ENCODE peak calls at places on chromosome 18, in five cellular contexts. Z is brain microvascular endothelial cell, Q is GM23248, L is stomach, Y is kidney. N is an unnamed sample.

GRCh38 chr18:11830585-11830984 is 20.6 kb upstream of the CHMP1B start:
- DNase-seq in Z (no peak), Q (no peak), L (no peak), Y (no peak), N (no peak)

GRCh38 chr18:23563377-23564043 is 22.8 kb downstream of the NPC1 start:
- DNase-seq in Z (peak), Q (peak), L (no peak), Y (no peak), N (no peak)

GRCh38 chr18:80033181-80034067 is 810 bp upstream of the RBFA start:
- DNase-seq in Z (peak), Q (peak), L (no peak), Y (no peak), N (no peak)

GRCh38 chr18:69580107-69580506 is 179.4 kb downstream of the DOK6 start:
- DNase-seq in Z (no peak), Q (peak), L (no peak), Y (no peak), N (no peak)

GRCh38 chr18:46333371-46334199 is 229.4 kb downstream of the HAUS1 start:
- DNase-seq in Z (no peak), Q (peak), L (no peak), Y (no peak), N (no peak)

GRCh38 chr18:36392163-36392887 is 94.8 kb downstream of the FHOD3 start:
- DNase-seq in Z (peak), Q (peak), L (no peak), Y (no peak), N (no peak)

GRCh38 chr18:23433360-23433759 is 19.7 kb upstream of the RIOK3 start:
- DNase-seq in Z (no peak), Q (peak), L (peak), Y (no peak), N (no peak)

GRCh38 chr18:59848002-59848401 is 51.8 kb upstream of the PMAIP1 start:
- DNase-seq in Z (no peak), Q (no peak), L (no peak), Y (no peak), N (no peak)

GRCh38 chr18:62324917-62325805 is at the start of gene TNFRSF11A:
- DNase-seq in Z (no peak), Q (peak), L (peak), Y (peak), N (peak)

GRCh38 chr18:13217466-13217961 is 1.0 kb upstream of the LDLRAD4 start:
- DNase-seq in Z (no peak), Q (peak), L (peak), Y (peak), N (peak)

GRCh38 chr18:12819330-12819729 is 64.7 kb downstream of the PTPN2 start:
- DNase-seq in Z (no peak), Q (no peak), L (no peak), Y (no peak), N (no peak)

GRCh38 chr18:22813648-22814328 is 119.3 kb upstream of the RBBP8 start:
- DNase-seq in Z (peak), Q (peak), L (no peak), Y (no peak), N (no peak)

GRCh38 chr18:77140439-77141109 is 8.0 kb upstream of the MBP start:
- DNase-seq in Z (no peak), Q (no peak), L (no peak), Y (no peak), N (peak)

GRCh38 chr18:11570770-11571169 is 38.6 kb upstream of the SLC35G4 start:
- DNase-seq in Z (peak), Q (peak), L (no peak), Y (no peak), N (no peak)

GRCh38 chr18:73270919-73271318 is 403.1 kb upstream of the NETO1 start:
- DNase-seq in Z (no peak), Q (no peak), L (no peak), Y (no peak), N (no peak)

GRCh38 chr18:13501896-13502295 is 224.5 kb downstream of the FAM210A start:
- DNase-seq in Z (no peak), Q (no peak), L (no peak), Y (no peak), N (no peak)

GRCh38 chr18:46283895-46284295 is 179.7 kb downstream of the HAUS1 start:
- DNase-seq in Z (no peak), Q (no peak), L (no peak), Y (no peak), N (no peak)

GRCh38 chr18:31500161-31500688 is 2.2 kb downstream of the DSG2 start:
- DNase-seq in Z (no peak), Q (no peak), L (no peak), Y (no peak), N (no peak)

GRCh38 chr18:31498450-31499156 is 626 bp downstream of the DSG2 start:
- DNase-seq in Z (no peak), Q (no peak), L (no peak), Y (no peak), N (no peak)

GRCh38 chr18:31497404-31497710 is 620 bp upstream of the DSG2 start:
- DNase-seq in Z (no peak), Q (no peak), L (no peak), Y (no peak), N (no peak)

GRCh38 chr18:31499157-31499524 is 1.2 kb downstream of the DSG2 start:
- DNase-seq in Z (no peak), Q (no peak), L (no peak), Y (no peak), N (no peak)

GRCh38 chr18:31497711-31498449 is at the start of gene DSG2:
- DNase-seq in Z (no peak), Q (peak), L (peak), Y (peak), N (peak)
- H3K4me3 ChIP-seq in Z (peak), Q (peak), L (peak), Y (peak), N (peak)

GRCh38 chr18:21672868-21673267 is 31.7 kb downstream of the ABHD3 start:
- DNase-seq in Z (peak), Q (peak), L (peak), Y (no peak), N (no peak)
- H3K27ac ChIP-seq in Z (no peak), Q (no peak), L (peak), Y (no peak), N (no peak)

GRCh38 chr18:65403534-65403933 is 347.3 kb upstream of the CDH7 start:
- DNase-seq in Z (no peak), Q (no peak), L (no peak), Y (no peak), N (no peak)

GRCh38 chr18:65398347-65398746 is 352.5 kb upstream of the CDH7 start:
- DNase-seq in Z (no peak), Q (no peak), L (no peak), Y (no peak), N (no peak)
- H3K4me3 ChIP-seq in Z (no peak), Q (no peak), L (no peak), Y (no peak), N (no peak)

GRCh38 chr18:44683566-44683965 is 2.9 kb downstream of the SETBP1 start:
- DNase-seq in Z (no peak), Q (peak), L (no peak), Y (no peak), N (no peak)

GRCh38 chr18:44682181-44682870 is 1.6 kb downstream of the SETBP1 start:
- DNase-seq in Z (no peak), Q (no peak), L (no peak), Y (peak), N (no peak)

GRCh38 chr18:44681039-44681595 is 429 bp downstream of the SETBP1 start:
- DNase-seq in Z (no peak), Q (peak), L (no peak), Y (no peak), N (no peak)

GRCh38 chr18:44681611-44682010 is 923 bp downstream of the SETBP1 start:
- DNase-seq in Z (no peak), Q (no peak), L (no peak), Y (no peak), N (no peak)

GRCh38 chr18:44682871-44683221 is 2.2 kb downstream of the SETBP1 start:
- DNase-seq in Z (no peak), Q (no peak), L (peak), Y (no peak), N (no peak)
- H3K27ac ChIP-seq in Z (no peak), Q (no peak), L (peak), Y (peak), N (peak)

N was measured in lower lobe of right lung.